ENCODE peak calls at places on chromosome 3, in eight cellular contexts. K is SK-N-SH, I is GM23338, M is K562, A is HCT116, B is H1, D is endothelial cell of umbilical vein, H is HepG2. N is an unnamed sample.

GRCh38 chr3:126180477-126181397 is at the start of gene ALDH1L1:
- DNase-seq in M (no peak), H (peak), A (no peak), D (no peak), B (peak), K (peak), I (peak), N (no peak)

GRCh38 chr3:5304789-5305680 is 117.5 kb downstream of the EDEM1 start:
- DNase-seq in B (peak), M (peak), H (peak), I (peak), A (peak), K (peak), D (peak), N (no peak)

GRCh38 chr3:123089611-123090301 is 22.9 kb downstream of the PDIA5 start:
- DNase-seq in A (no peak), I (no peak), M (no peak), H (no peak), K (no peak), D (no peak), B (no peak), N (no peak)

GRCh38 chr3:171251842-171252241 is 208.4 kb downstream of the TNIK start:
- DNase-seq in K (no peak), A (no peak), D (no peak), M (no peak), H (no peak), I (no peak), B (no peak), N (no peak)

GRCh38 chr3:15501126-15501525 is 20.4 kb downstream of the COLQ start:
- DNase-seq in H (no peak), I (no peak), M (no peak), K (peak), A (no peak), B (no peak), D (no peak), N (no peak)

GRCh38 chr3:65607101-65607500 is 431.6 kb downstream of the MAGI1 start:
- DNase-seq in B (no peak), I (no peak), H (no peak), M (no peak), A (no peak), K (no peak), D (no peak), N (no peak)

GRCh38 chr3:62919784-62920183 is 44.6 kb upstream of the CADPS start:
- DNase-seq in I (peak), M (no peak), H (no peak), A (no peak), K (no peak), D (no peak), B (no peak), N (no peak)

GRCh38 chr3:10983219-10983916 is 9.2 kb upstream of the SLC6A1 start:
- DNase-seq in B (no peak), M (peak), H (peak), K (peak), A (peak), I (peak), D (peak), N (no peak)

GRCh38 chr3:187403768-187404270 is 35.6 kb downstream of the RTP4 start:
- DNase-seq in B (no peak), H (peak), M (no peak), K (no peak), D (peak), A (peak), I (no peak), N (no peak)

GRCh38 chr3:33658971-33659848 is 58.8 kb downstream of the CLASP2 start:
- DNase-seq in D (peak), H (peak), M (peak), A (no peak), K (peak), I (peak), B (peak), N (peak)
- TF ChIP-seq POLR2AphosphoS5 in D (no peak), H (no peak), M (no peak), A (no peak), K (no peak), I (no peak), B (no peak), N (no peak)

GRCh38 chr3:150235799-150236198 is 172.3 kb upstream of the TSC22D2 start:
- DNase-seq in I (no peak), H (no peak), B (no peak), A (no peak), D (no peak), K (no peak), M (no peak), N (no peak)
- H2AFZ ChIP-seq in I (no peak), H (no peak), B (no peak), A (peak), D (no peak), K (peak), M (no peak), N (no peak)

GRCh38 chr3:49313902-49314676 is 25.8 kb downstream of the USP4 start:
- DNase-seq in A (no peak), B (no peak), M (no peak), H (no peak), I (no peak), K (no peak), D (peak), N (peak)

GRCh38 chr3:49311283-49311682 is 28.6 kb downstream of the USP4 start:
- DNase-seq in D (no peak), B (no peak), I (peak), M (no peak), H (no peak), A (no peak), K (no peak), N (peak)

GRCh38 chr3:49316696-49317457 is 23.0 kb downstream of the USP4 start:
- DNase-seq in M (no peak), H (no peak), D (no peak), K (no peak), I (no peak), A (no peak), B (no peak), N (no peak)
- TF ChIP-seq POLR2AphosphoS5 in M (no peak), H (no peak), D (no peak), K (no peak), I (no peak), A (no peak), B (no peak), N (peak)

GRCh38 chr3:57464801-57465200 is 79.3 kb downstream of the DNAH12 start:
- DNase-seq in H (peak), M (no peak), I (peak), A (peak), D (peak), B (no peak), K (no peak), N (no peak)
- H2AFZ ChIP-seq in H (no peak), M (no peak), I (no peak), A (peak), D (no peak), B (no peak), K (no peak), N (no peak)

GRCh38 chr3:174720717-174721116 is 138.4 kb upstream of the NAALADL2 start:
- DNase-seq in D (no peak), B (no peak), M (no peak), I (no peak), A (no peak), K (no peak), H (no peak), N (no peak)
- TF ChIP-seq POLR2AphosphoS5 in D (no peak), B (no peak), M (no peak), I (no peak), A (no peak), K (no peak), H (no peak), N (no peak)

DNA sequence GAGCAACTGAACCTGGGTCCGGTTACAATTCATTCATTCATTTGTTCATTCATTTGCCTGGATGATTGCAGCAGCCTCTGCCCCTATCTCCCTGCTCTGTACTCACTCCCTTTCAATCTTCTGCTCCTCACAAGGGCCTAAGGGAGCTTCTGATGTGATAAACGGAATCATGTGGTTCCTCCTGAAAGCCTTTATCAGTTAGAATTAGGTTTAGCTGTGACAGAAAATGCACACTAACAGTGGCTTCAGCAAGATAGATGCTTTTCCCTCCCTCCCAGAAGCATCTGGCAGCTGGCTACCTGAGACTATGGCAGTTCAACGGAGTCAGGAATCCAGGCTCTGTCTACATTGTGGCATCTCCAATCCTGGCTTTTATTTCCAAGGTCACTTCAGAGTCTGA is 196.0 kb downstream of the ADAMTS9 start:
- DNase-seq in B (no peak), A (no peak), I (no peak), M (no peak), H (no peak), K (peak), D (no peak), N (no peak)
- H2AFZ ChIP-seq in B (peak), A (no peak), I (peak), M (no peak), H (no peak), K (no peak), D (no peak), N (no peak)

GRCh38 chr3:48879307-48879993 is 19.2 kb downstream of the SLC25A20 start:
- DNase-seq in I (no peak), B (no peak), A (no peak), K (no peak), M (no peak), D (no peak), H (no peak), N (no peak)
- TF ChIP-seq POLR2AphosphoS5 in I (no peak), B (no peak), A (no peak), K (no peak), M (no peak), D (no peak), H (no peak), N (no peak)

DNA sequence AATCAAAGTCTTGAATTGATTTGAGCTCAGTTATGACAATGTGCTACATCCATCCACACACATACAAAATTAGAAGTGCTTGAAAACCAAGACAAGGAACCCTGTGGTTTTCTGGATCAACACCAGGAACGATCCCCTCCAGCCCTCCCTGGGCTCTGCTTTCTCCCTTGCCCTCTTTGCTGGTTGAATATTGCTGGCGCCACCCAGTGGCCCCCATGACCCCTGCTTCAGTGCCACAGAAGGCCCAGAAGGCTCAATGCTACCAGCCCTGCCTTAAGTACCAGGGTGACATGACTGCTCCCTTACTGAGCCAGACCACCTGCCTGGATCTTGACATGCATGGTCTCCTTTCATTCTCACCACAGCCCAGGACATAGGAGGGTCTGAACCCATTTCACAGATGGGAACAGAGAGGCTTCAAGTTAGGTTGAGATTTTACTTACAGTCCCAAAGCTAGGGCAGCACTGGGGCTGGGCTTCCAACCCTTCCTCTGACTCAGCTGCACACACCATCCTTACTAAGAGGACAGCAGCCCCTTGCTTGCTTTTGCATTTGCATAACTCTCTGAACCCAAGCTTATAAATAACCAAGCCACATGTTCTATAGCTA is 15.0 kb downstream of the IL12A start:
- DNase-seq in M (no peak), H (peak), I (peak), D (peak), A (peak), B (no peak), K (peak), N (no peak)
- H2AFZ ChIP-seq in M (no peak), H (no peak), I (no peak), D (no peak), A (no peak), B (no peak), K (no peak), N (peak)

GRCh38 chr3:46398186-46398955 is 8.5 kb downstream of the CCR5AS start:
- DNase-seq in I (no peak), K (no peak), M (no peak), D (no peak), H (no peak), B (no peak), A (no peak), N (no peak)

GRCh38 chr3:46401579-46401978 is 5.3 kb downstream of the CCR5AS start:
- DNase-seq in M (no peak), H (no peak), B (no peak), D (no peak), I (no peak), K (no peak), A (no peak), N (no peak)

GRCh38 chr3:46399557-46399956 is 7.3 kb downstream of the CCR5AS start:
- DNase-seq in B (no peak), D (peak), I (no peak), M (no peak), A (no peak), H (no peak), K (no peak), N (no peak)

GRCh38 chr3:46400846-46401245 is 6.0 kb downstream of the CCR5AS start:
- DNase-seq in B (no peak), H (no peak), I (no peak), K (no peak), M (no peak), D (no peak), A (no peak), N (no peak)

DNA sequence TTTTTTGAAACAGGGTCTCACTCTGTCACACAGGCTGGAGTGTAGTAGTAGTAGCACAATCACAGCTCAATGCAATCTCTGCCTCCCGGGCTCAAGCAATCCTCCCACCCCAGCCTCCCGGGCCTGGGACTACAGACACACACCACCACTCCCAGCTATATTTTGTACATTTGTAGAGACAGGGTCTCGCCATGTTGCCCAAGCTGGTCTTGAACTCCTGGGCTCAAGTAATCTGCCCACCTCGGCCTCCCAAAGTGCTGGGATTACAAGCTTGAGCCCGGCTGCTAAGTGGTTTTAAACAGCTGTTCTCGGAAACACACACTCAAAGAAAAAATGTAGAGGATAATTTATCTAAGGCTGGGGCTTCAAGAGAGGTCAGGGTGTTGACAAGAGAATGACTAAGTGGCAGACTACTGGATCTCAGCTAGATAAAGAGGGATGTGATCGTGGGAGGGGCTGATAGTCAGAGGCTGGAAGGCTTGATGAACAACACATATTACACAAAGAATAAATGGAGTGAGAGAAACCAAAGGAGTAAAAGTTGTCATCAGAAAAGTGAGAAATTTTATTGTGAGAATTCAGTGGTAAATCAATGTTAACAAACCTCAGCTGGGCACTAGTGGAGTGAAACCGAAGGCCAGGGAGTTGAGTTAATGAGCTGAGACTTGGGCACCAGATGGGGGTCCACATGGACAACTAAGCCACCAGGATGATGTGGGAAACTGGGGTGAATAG is 6.7 kb downstream of the CCR5AS start:
- DNase-seq in B (no peak), M (peak), D (peak), K (no peak), A (no peak), H (no peak), I (no peak), N (no peak)
- TF ChIP-seq POLR2AphosphoS5 in B (no peak), M (peak), D (no peak), K (no peak), A (no peak), H (no peak), I (no peak), N (no peak)

N was measured in GM12878.